ENCODE peak calls at places on chromosomes 2 and 18, in four cellular contexts. Y is kidney glomerular epithelial cell, H is neural crest cell, G is germinal center. P is an unnamed sample.

GRCh38 chr2:196949116-196949515 is 22.6 kb upstream of the PGAP1 start:
- DNase-seq in H (no peak), Y (no peak), G (no peak), P (no peak)

GRCh38 chr2:195498176-195498575 is 158.8 kb upstream of the SLC39A10 start:
- DNase-seq in H (no peak), G (peak), Y (no peak), P (no peak)

GRCh38 chr2:38650717-38651116 is 15.2 kb upstream of the GALM start:
- DNase-seq in G (no peak), H (no peak), Y (no peak), P (no peak)

GRCh38 chr2:190545082-190545481 is 10.6 kb upstream of the NEMP2 start:
- DNase-seq in G (no peak), H (no peak), Y (no peak), P (no peak)

GRCh38 chr2:231711677-231712461 is 3.5 kb downstream of the PTMA start:
- DNase-seq in G (no peak), H (no peak), Y (no peak), P (no peak)

GRCh38 chr2:192087398-192087958 is 107.3 kb downstream of the TMEFF2 start:
- DNase-seq in Y (peak), H (no peak), G (no peak), P (no peak)

GRCh38 chr2:160156665-160157064 is 43.4 kb downstream of the ITGB6 start:
- DNase-seq in H (no peak), Y (peak), G (no peak), P (no peak)

GRCh38 chr2:38224821-38225450 is 149.0 kb upstream of the CYP1B1 start:
- DNase-seq in G (no peak), Y (no peak), H (no peak), P (no peak)

GRCh38 chr2:112077814-112078213 is 22.7 kb downstream of the TMEM87B start:
- DNase-seq in Y (no peak), G (no peak), H (no peak), P (no peak)

GRCh38 chr2:48532824-48533223 is 2.9 kb downstream of the STON1 start:
- DNase-seq in H (no peak), G (no peak), Y (no peak), P (no peak)

GRCh38 chr2:226981731-226982373 is 146.0 kb downstream of the RHBDD1 start:
- DNase-seq in H (no peak), G (no peak), Y (no peak), P (peak)

GRCh38 chr2:105683145-105683544 is 61.6 kb upstream of the NCK2 start:
- DNase-seq in H (no peak), Y (no peak), G (no peak), P (no peak)

GRCh38 chr18:33839452-33840225 is 261.6 kb downstream of the ASXL3 start:
- DNase-seq in G (peak), Y (peak), H (no peak), P (peak)

GRCh38 chr2:67389788-67390187 is 7.3 kb upstream of the ETAA1 start:
- DNase-seq in H (no peak), G (no peak), Y (no peak), P (no peak)

P was measured in NCI-H2081 treated with DMSO at 0.1 percent for 48 hours.